ENCODE peak calls at places on chromosomes 12 and 14, in nine cellular contexts. One of them, this sample, is unnamed.

GRCh38 chr12:80154261-80154660 is 54.9 kb downstream of the OTOGL start:
- DNase-seq in CD8-positive, alpha-beta T cell: no peak
- DNase-seq in stimulated activated CD4-positive, alpha-beta T cell treated with anti-CD3 and anti-CD28 coated beads, Interleukin-15, amount 100 ng/mL, for 1 hour: no peak
- DNase-seq in LoVo: no peak
- DNase-seq in activated naive CD8-positive, alpha-beta T cell treated with anti-CD3 and anti-CD28 coated beads, Interleukin-2, amount 10 ng/mL, durations not matched to agents 7 days and 5 days: no peak
- DNase-seq in NCI-H2029: no peak
- DNase-seq in fibroblast of the conjunctiva: no peak
- DNase-seq in choroid plexus epithelial cell: peak; percentile 60
- DNase-seq in NCI-H1105 treated with DMSO at 0.1 percent for 48 hours: no peak
- DNase-seq in this sample: no peak

GRCh38 chr12:1529862-1530591 is 64.4 kb downstream of the FBXL14 start:
- DNase-seq in fibroblast of the conjunctiva: no peak
- DNase-seq in NCI-H1105 treated with DMSO at 0.1 percent for 48 hours: peak; percentile 9
- DNase-seq in activated naive CD8-positive, alpha-beta T cell treated with anti-CD3 and anti-CD28 coated beads, Interleukin-2, amount 10 ng/mL, durations not matched to agents 7 days and 5 days: peak; percentile 45
- DNase-seq in CD8-positive, alpha-beta T cell: no peak
- DNase-seq in choroid plexus epithelial cell: no peak
- DNase-seq in stimulated activated CD4-positive, alpha-beta T cell treated with anti-CD3 and anti-CD28 coated beads, Interleukin-15, amount 100 ng/mL, for 1 hour: no peak
- DNase-seq in LoVo: no peak
- DNase-seq in NCI-H2029: no peak
- DNase-seq in this sample: no peak

GRCh38 chr12:123233505-123234299 is 466 bp downstream of the MTRFR start:
- DNase-seq in stimulated activated CD4-positive, alpha-beta T cell treated with anti-CD3 and anti-CD28 coated beads, Interleukin-15, amount 100 ng/mL, for 1 hour: no peak
- DNase-seq in NCI-H1105 treated with DMSO at 0.1 percent for 48 hours: no peak
- DNase-seq in LoVo: no peak
- DNase-seq in choroid plexus epithelial cell: peak; percentile 39
- DNase-seq in CD8-positive, alpha-beta T cell: no peak
- DNase-seq in fibroblast of the conjunctiva: no peak
- DNase-seq in NCI-H2029: no peak
- DNase-seq in activated naive CD8-positive, alpha-beta T cell treated with anti-CD3 and anti-CD28 coated beads, Interleukin-2, amount 10 ng/mL, durations not matched to agents 7 days and 5 days: no peak
- DNase-seq in this sample: no peak

GRCh38 chr12:32446306-32447119 is 47.2 kb downstream of the FGD4 start:
- DNase-seq in LoVo: no peak
- DNase-seq in NCI-H1105 treated with DMSO at 0.1 percent for 48 hours: no peak
- DNase-seq in activated naive CD8-positive, alpha-beta T cell treated with anti-CD3 and anti-CD28 coated beads, Interleukin-2, amount 10 ng/mL, durations not matched to agents 7 days and 5 days: no peak
- DNase-seq in NCI-H2029: no peak
- DNase-seq in choroid plexus epithelial cell: no peak
- DNase-seq in fibroblast of the conjunctiva: no peak
- DNase-seq in CD8-positive, alpha-beta T cell: no peak
- DNase-seq in stimulated activated CD4-positive, alpha-beta T cell treated with anti-CD3 and anti-CD28 coated beads, Interleukin-15, amount 100 ng/mL, for 1 hour: no peak
- DNase-seq in this sample: no peak

GRCh38 chr12:6604254-6605029 is 2.7 kb downstream of the CHD4 start:
- DNase-seq in choroid plexus epithelial cell: no peak
- DNase-seq in LoVo: no peak
- DNase-seq in stimulated activated CD4-positive, alpha-beta T cell treated with anti-CD3 and anti-CD28 coated beads, Interleukin-15, amount 100 ng/mL, for 1 hour: no peak
- DNase-seq in activated naive CD8-positive, alpha-beta T cell treated with anti-CD3 and anti-CD28 coated beads, Interleukin-2, amount 10 ng/mL, durations not matched to agents 7 days and 5 days: no peak
- DNase-seq in CD8-positive, alpha-beta T cell: no peak
- DNase-seq in fibroblast of the conjunctiva: no peak
- DNase-seq in NCI-H1105 treated with DMSO at 0.1 percent for 48 hours: no peak
- DNase-seq in NCI-H2029: no peak
- DNase-seq in this sample: no peak

GRCh38 chr14:34460295-34460694 is 1.7 kb downstream of the SPTSSA start:
- DNase-seq in LoVo: no peak
- DNase-seq in fibroblast of the conjunctiva: no peak
- DNase-seq in CD8-positive, alpha-beta T cell: no peak
- DNase-seq in stimulated activated CD4-positive, alpha-beta T cell treated with anti-CD3 and anti-CD28 coated beads, Interleukin-15, amount 100 ng/mL, for 1 hour: no peak
- DNase-seq in choroid plexus epithelial cell: no peak
- DNase-seq in NCI-H1105 treated with DMSO at 0.1 percent for 48 hours: no peak
- DNase-seq in NCI-H2029: no peak
- DNase-seq in activated naive CD8-positive, alpha-beta T cell treated with anti-CD3 and anti-CD28 coated beads, Interleukin-2, amount 10 ng/mL, durations not matched to agents 7 days and 5 days: no peak
- DNase-seq in this sample: no peak

GRCh38 chr12:129696952-129697351 is 206.9 kb downstream of the TMEM132D start:
- DNase-seq in fibroblast of the conjunctiva: peak; percentile 55
- DNase-seq in LoVo: no peak
- DNase-seq in activated naive CD8-positive, alpha-beta T cell treated with anti-CD3 and anti-CD28 coated beads, Interleukin-2, amount 10 ng/mL, durations not matched to agents 7 days and 5 days: no peak
- DNase-seq in NCI-H1105 treated with DMSO at 0.1 percent for 48 hours: no peak
- DNase-seq in NCI-H2029: no peak
- DNase-seq in CD8-positive, alpha-beta T cell: no peak
- DNase-seq in stimulated activated CD4-positive, alpha-beta T cell treated with anti-CD3 and anti-CD28 coated beads, Interleukin-15, amount 100 ng/mL, for 1 hour: no peak
- DNase-seq in choroid plexus epithelial cell: peak; percentile 68
- DNase-seq in this sample: no peak

GRCh38 chr12:43805149-43805856 is 814 bp downstream of the TWF1 start:
- DNase-seq in NCI-H2029: peak; percentile 3
- DNase-seq in fibroblast of the conjunctiva: no peak
- DNase-seq in NCI-H1105 treated with DMSO at 0.1 percent for 48 hours: peak; percentile 72
- DNase-seq in activated naive CD8-positive, alpha-beta T cell treated with anti-CD3 and anti-CD28 coated beads, Interleukin-2, amount 10 ng/mL, durations not matched to agents 7 days and 5 days: no peak
- DNase-seq in stimulated activated CD4-positive, alpha-beta T cell treated with anti-CD3 and anti-CD28 coated beads, Interleukin-15, amount 100 ng/mL, for 1 hour: no peak
- DNase-seq in LoVo: no peak
- DNase-seq in CD8-positive, alpha-beta T cell: no peak
- DNase-seq in choroid plexus epithelial cell: peak; percentile 6
- DNase-seq in this sample: no peak

GRCh38 chr12:110279561-110279960 is 1.5 kb upstream of the ATP2A2 start:
- DNase-seq in NCI-H2029: no peak
- DNase-seq in CD8-positive, alpha-beta T cell: no peak
- DNase-seq in NCI-H1105 treated with DMSO at 0.1 percent for 48 hours: peak; percentile 63
- DNase-seq in stimulated activated CD4-positive, alpha-beta T cell treated with anti-CD3 and anti-CD28 coated beads, Interleukin-15, amount 100 ng/mL, for 1 hour: no peak
- DNase-seq in choroid plexus epithelial cell: no peak
- DNase-seq in activated naive CD8-positive, alpha-beta T cell treated with anti-CD3 and anti-CD28 coated beads, Interleukin-2, amount 10 ng/mL, durations not matched to agents 7 days and 5 days: no peak
- DNase-seq in LoVo: no peak
- DNase-seq in fibroblast of the conjunctiva: no peak
- DNase-seq in this sample: no peak

GRCh38 chr12:120110550-120111501 is 5.7 kb downstream of the RAB35 start:
- DNase-seq in NCI-H1105 treated with DMSO at 0.1 percent for 48 hours: no peak
- DNase-seq in choroid plexus epithelial cell: peak; percentile 53
- DNase-seq in activated naive CD8-positive, alpha-beta T cell treated with anti-CD3 and anti-CD28 coated beads, Interleukin-2, amount 10 ng/mL, durations not matched to agents 7 days and 5 days: peak; percentile 68
- DNase-seq in NCI-H2029: no peak
- DNase-seq in stimulated activated CD4-positive, alpha-beta T cell treated with anti-CD3 and anti-CD28 coated beads, Interleukin-15, amount 100 ng/mL, for 1 hour: peak; percentile 18
- DNase-seq in LoVo: no peak
- DNase-seq in CD8-positive, alpha-beta T cell: peak; percentile 35
- DNase-seq in fibroblast of the conjunctiva: no peak
- DNase-seq in this sample: no peak

GRCh38 chr12:401235-402126 is at the start of gene CCDC77:
- DNase-seq in LoVo: peak; percentile 98
- DNase-seq in stimulated activated CD4-positive, alpha-beta T cell treated with anti-CD3 and anti-CD28 coated beads, Interleukin-15, amount 100 ng/mL, for 1 hour: peak; percentile 83
- DNase-seq in choroid plexus epithelial cell: peak; percentile 93
- DNase-seq in activated naive CD8-positive, alpha-beta T cell treated with anti-CD3 and anti-CD28 coated beads, Interleukin-2, amount 10 ng/mL, durations not matched to agents 7 days and 5 days: peak; percentile 94
- DNase-seq in fibroblast of the conjunctiva: peak; percentile 78
- DNase-seq in CD8-positive, alpha-beta T cell: peak; percentile 91
- DNase-seq in NCI-H2029: no peak
- DNase-seq in NCI-H1105 treated with DMSO at 0.1 percent for 48 hours: no peak
- DNase-seq in this sample: peak; percentile 87

GRCh38 chr12:20646239-20646827 is 48.8 kb upstream of the SLCO1C1 start:
- DNase-seq in activated naive CD8-positive, alpha-beta T cell treated with anti-CD3 and anti-CD28 coated beads, Interleukin-2, amount 10 ng/mL, durations not matched to agents 7 days and 5 days: no peak
- DNase-seq in NCI-H2029: no peak
- DNase-seq in NCI-H1105 treated with DMSO at 0.1 percent for 48 hours: peak; percentile 70
- DNase-seq in CD8-positive, alpha-beta T cell: no peak
- DNase-seq in choroid plexus epithelial cell: peak; percentile 80
- DNase-seq in stimulated activated CD4-positive, alpha-beta T cell treated with anti-CD3 and anti-CD28 coated beads, Interleukin-15, amount 100 ng/mL, for 1 hour: no peak
- DNase-seq in LoVo: peak; percentile 68
- DNase-seq in fibroblast of the conjunctiva: peak; percentile 47
- DNase-seq in this sample: no peak

GRCh38 chr12:124678421-124678893 is 111.0 kb upstream of the NCOR2 start:
- DNase-seq in choroid plexus epithelial cell: no peak
- DNase-seq in activated naive CD8-positive, alpha-beta T cell treated with anti-CD3 and anti-CD28 coated beads, Interleukin-2, amount 10 ng/mL, durations not matched to agents 7 days and 5 days: no peak
- DNase-seq in stimulated activated CD4-positive, alpha-beta T cell treated with anti-CD3 and anti-CD28 coated beads, Interleukin-15, amount 100 ng/mL, for 1 hour: no peak
- DNase-seq in fibroblast of the conjunctiva: no peak
- DNase-seq in NCI-H1105 treated with DMSO at 0.1 percent for 48 hours: no peak
- DNase-seq in LoVo: no peak
- DNase-seq in NCI-H2029: no peak
- DNase-seq in CD8-positive, alpha-beta T cell: no peak
- DNase-seq in this sample: no peak

GRCh38 chr14:21940887-21941855 is 267.6 kb upstream of the OR4E1 start:
- DNase-seq in fibroblast of the conjunctiva: peak; percentile 1
- DNase-seq in CD8-positive, alpha-beta T cell: peak; percentile 15
- DNase-seq in activated naive CD8-positive, alpha-beta T cell treated with anti-CD3 and anti-CD28 coated beads, Interleukin-2, amount 10 ng/mL, durations not matched to agents 7 days and 5 days: peak; percentile 31
- DNase-seq in stimulated activated CD4-positive, alpha-beta T cell treated with anti-CD3 and anti-CD28 coated beads, Interleukin-15, amount 100 ng/mL, for 1 hour: peak; percentile 3
- DNase-seq in choroid plexus epithelial cell: peak; percentile 27
- DNase-seq in NCI-H1105 treated with DMSO at 0.1 percent for 48 hours: no peak
- DNase-seq in LoVo: peak; percentile 39
- DNase-seq in NCI-H2029: no peak
- DNase-seq in this sample: no peak

GRCh38 chr14:93201155-93201704 is 5.6 kb downstream of the GON7 start:
- DNase-seq in NCI-H2029: no peak
- DNase-seq in CD8-positive, alpha-beta T cell: no peak
- DNase-seq in choroid plexus epithelial cell: no peak
- DNase-seq in stimulated activated CD4-positive, alpha-beta T cell treated with anti-CD3 and anti-CD28 coated beads, Interleukin-15, amount 100 ng/mL, for 1 hour: no peak
- DNase-seq in activated naive CD8-positive, alpha-beta T cell treated with anti-CD3 and anti-CD28 coated beads, Interleukin-2, amount 10 ng/mL, durations not matched to agents 7 days and 5 days: no peak
- DNase-seq in fibroblast of the conjunctiva: no peak
- DNase-seq in LoVo: no peak
- DNase-seq in NCI-H1105 treated with DMSO at 0.1 percent for 48 hours: no peak
- DNase-seq in this sample: no peak

GRCh38 chr12:122238861-122239260 is 13.0 kb upstream of the DIABLO start:
- DNase-seq in CD8-positive, alpha-beta T cell: no peak
- DNase-seq in fibroblast of the conjunctiva: no peak
- DNase-seq in stimulated activated CD4-positive, alpha-beta T cell treated with anti-CD3 and anti-CD28 coated beads, Interleukin-15, amount 100 ng/mL, for 1 hour: no peak
- DNase-seq in choroid plexus epithelial cell: no peak
- DNase-seq in NCI-H1105 treated with DMSO at 0.1 percent for 48 hours: no peak
- DNase-seq in NCI-H2029: no peak
- DNase-seq in activated naive CD8-positive, alpha-beta T cell treated with anti-CD3 and anti-CD28 coated beads, Interleukin-2, amount 10 ng/mL, durations not matched to agents 7 days and 5 days: no peak
- DNase-seq in LoVo: no peak
- DNase-seq in this sample: no peak

GRCh38 chr14:30214456-30215090 is 286.9 kb upstream of the PRKD1 start:
- DNase-seq in choroid plexus epithelial cell: peak; percentile 90
- DNase-seq in LoVo: peak; percentile 58
- DNase-seq in NCI-H2029: peak; percentile 24
- DNase-seq in stimulated activated CD4-positive, alpha-beta T cell treated with anti-CD3 and anti-CD28 coated beads, Interleukin-15, amount 100 ng/mL, for 1 hour: no peak
- DNase-seq in fibroblast of the conjunctiva: peak; percentile 83
- DNase-seq in NCI-H1105 treated with DMSO at 0.1 percent for 48 hours: peak; percentile 71
- DNase-seq in CD8-positive, alpha-beta T cell: no peak
- DNase-seq in activated naive CD8-positive, alpha-beta T cell treated with anti-CD3 and anti-CD28 coated beads, Interleukin-2, amount 10 ng/mL, durations not matched to agents 7 days and 5 days: no peak
- DNase-seq in this sample: no peak

GRCh38 chr12:50351120-50352043 is 45.0 kb downstream of the FAM186A start:
- DNase-seq in NCI-H2029: peak; percentile 74
- DNase-seq in NCI-H1105 treated with DMSO at 0.1 percent for 48 hours: no peak
- DNase-seq in fibroblast of the conjunctiva: no peak
- DNase-seq in stimulated activated CD4-positive, alpha-beta T cell treated with anti-CD3 and anti-CD28 coated beads, Interleukin-15, amount 100 ng/mL, for 1 hour: no peak
- DNase-seq in choroid plexus epithelial cell: no peak
- DNase-seq in CD8-positive, alpha-beta T cell: no peak
- DNase-seq in LoVo: peak; percentile 85
- DNase-seq in activated naive CD8-positive, alpha-beta T cell treated with anti-CD3 and anti-CD28 coated beads, Interleukin-2, amount 10 ng/mL, durations not matched to agents 7 days and 5 days: no peak
- DNase-seq in this sample: no peak

GRCh38 chr12:211142-211465 is 2.9 kb downstream of the SLC6A12 start:
- DNase-seq in NCI-H1105 treated with DMSO at 0.1 percent for 48 hours: no peak
- DNase-seq in CD8-positive, alpha-beta T cell: no peak
- DNase-seq in LoVo: no peak
- DNase-seq in fibroblast of the conjunctiva: no peak
- DNase-seq in NCI-H2029: no peak
- DNase-seq in choroid plexus epithelial cell: no peak
- DNase-seq in activated naive CD8-positive, alpha-beta T cell treated with anti-CD3 and anti-CD28 coated beads, Interleukin-2, amount 10 ng/mL, durations not matched to agents 7 days and 5 days: no peak
- DNase-seq in stimulated activated CD4-positive, alpha-beta T cell treated with anti-CD3 and anti-CD28 coated beads, Interleukin-15, amount 100 ng/mL, for 1 hour: no peak
- DNase-seq in this sample: no peak

This sample was measured in activated CD8-positive, alpha-beta memory T cell treated with anti-CD3 and anti-CD28 coated beads for 48 hours.